ENCODE peak calls at places on chromosomes 11 and 22, in eight cellular contexts. One of them, this sample, is unnamed.

GRCh38 chr11:65503923-65504670 is 5.3 kb downstream of the MALAT1 start:
- DNase-seq in heart right ventricle: no peak
- DNase-seq in WERI-Rb-1: no peak
- DNase-seq in body of pancreas: no peak
- DNase-seq in fibroblast of lung: peak
- DNase-seq in breast epithelium: no peak
- DNase-seq in tibial artery: no peak
- DNase-seq in stomach: no peak
- DNase-seq in this sample: no peak

GRCh38 chr11:19253817-19254216 is 13.1 kb upstream of the E2F8 start:
- DNase-seq in heart right ventricle: no peak
- DNase-seq in WERI-Rb-1: no peak
- DNase-seq in body of pancreas: no peak
- DNase-seq in fibroblast of lung: no peak
- DNase-seq in breast epithelium: no peak
- DNase-seq in tibial artery: no peak
- DNase-seq in stomach: no peak
- DNase-seq in this sample: no peak

GRCh38 chr11:2156416-2157182 is 4.4 kb downstream of the INS start:
- DNase-seq in heart right ventricle: peak
- DNase-seq in WERI-Rb-1: peak
- DNase-seq in body of pancreas: peak
- DNase-seq in fibroblast of lung: peak
- DNase-seq in breast epithelium: peak
- DNase-seq in tibial artery: peak
- DNase-seq in stomach: peak
- DNase-seq in this sample: no peak

GRCh38 chr11:58254936-58255335 is 13.1 kb downstream of the OR10W1 start:
- DNase-seq in heart right ventricle: no peak
- DNase-seq in WERI-Rb-1: no peak
- DNase-seq in body of pancreas: no peak
- DNase-seq in fibroblast of lung: no peak
- DNase-seq in breast epithelium: no peak
- DNase-seq in tibial artery: no peak
- DNase-seq in stomach: no peak
- DNase-seq in this sample: no peak

GRCh38 chr22:45917146-45917545 is 59.8 kb downstream of the WNT7B start:
- DNase-seq in heart right ventricle: no peak
- DNase-seq in WERI-Rb-1: no peak
- DNase-seq in body of pancreas: peak
- DNase-seq in fibroblast of lung: no peak
- DNase-seq in breast epithelium: no peak
- DNase-seq in tibial artery: no peak
- DNase-seq in stomach: peak
- DNase-seq in this sample: no peak

GRCh38 chr11:62601114-62601363 is 626 bp downstream of the MTA2 start:
- DNase-seq in heart right ventricle: peak
- DNase-seq in WERI-Rb-1: no peak
- DNase-seq in body of pancreas: peak
- DNase-seq in fibroblast of lung: no peak
- DNase-seq in breast epithelium: no peak
- DNase-seq in tibial artery: peak
- DNase-seq in stomach: peak
- DNase-seq in this sample: no peak

GRCh38 chr11:26286472-26287066 is 45.4 kb upstream of the ANO3 start:
- DNase-seq in heart right ventricle: no peak
- DNase-seq in WERI-Rb-1: peak
- DNase-seq in body of pancreas: no peak
- DNase-seq in fibroblast of lung: peak
- DNase-seq in breast epithelium: no peak
- DNase-seq in tibial artery: no peak
- DNase-seq in stomach: no peak
- DNase-seq in this sample: no peak

GRCh38 chr22:38240734-38241252 is 32.0 kb downstream of the TMEM184B start:
- DNase-seq in heart right ventricle: no peak
- DNase-seq in WERI-Rb-1: no peak
- DNase-seq in body of pancreas: no peak
- DNase-seq in fibroblast of lung: peak
- DNase-seq in breast epithelium: no peak
- DNase-seq in tibial artery: no peak
- DNase-seq in stomach: peak
- DNase-seq in this sample: peak

DNA sequence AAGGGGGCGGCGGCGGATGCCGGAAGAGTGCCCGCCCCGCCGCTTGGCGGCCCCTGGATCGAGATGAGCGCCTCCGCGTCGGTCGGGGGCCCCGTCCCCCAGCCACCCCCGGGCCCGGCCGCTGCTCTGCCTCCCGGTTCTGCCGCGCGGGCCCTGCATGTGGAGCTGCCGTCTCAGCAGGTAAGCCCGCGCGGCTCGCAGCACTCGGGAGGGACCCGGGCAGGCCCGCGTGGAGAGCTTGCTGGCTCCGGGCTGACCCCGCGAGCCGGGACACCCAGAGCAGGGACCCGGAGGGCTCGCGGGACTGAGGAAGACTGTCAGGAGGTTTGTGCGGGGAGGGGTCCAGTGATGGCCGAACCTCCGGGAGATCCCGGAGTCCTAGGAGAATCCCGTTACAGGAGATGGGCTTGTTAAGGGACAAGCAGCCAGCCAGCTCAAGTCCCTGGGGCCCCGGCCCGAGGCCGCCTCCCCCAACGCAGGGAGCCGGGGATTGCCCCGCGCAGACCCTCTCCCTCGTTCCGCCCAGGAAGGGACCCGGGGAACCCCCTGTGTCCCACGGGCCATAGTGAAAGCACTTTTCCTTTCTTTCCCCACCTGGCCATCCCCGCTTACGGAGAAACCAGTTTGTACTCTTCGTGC is 454 bp downstream of the UVRAG start:
- DNase-seq in heart right ventricle: peak
- DNase-seq in WERI-Rb-1: no peak
- DNase-seq in body of pancreas: peak
- DNase-seq in fibroblast of lung: peak
- DNase-seq in breast epithelium: peak
- DNase-seq in tibial artery: peak
- DNase-seq in stomach: peak
- DNase-seq in this sample: no peak
- H3K27ac ChIP-seq in heart right ventricle: peak
- H3K27ac ChIP-seq in WERI-Rb-1: peak
- H3K27ac ChIP-seq in body of pancreas: peak
- H3K27ac ChIP-seq in fibroblast of lung: peak
- H3K27ac ChIP-seq in breast epithelium: peak
- H3K27ac ChIP-seq in tibial artery: peak
- H3K27ac ChIP-seq in stomach: peak
- H3K27ac ChIP-seq in this sample: peak

GRCh38 chr22:25123677-25124076 is 76.0 kb upstream of the CRYBB3 start:
- DNase-seq in heart right ventricle: no peak
- DNase-seq in WERI-Rb-1: no peak
- DNase-seq in body of pancreas: no peak
- DNase-seq in fibroblast of lung: no peak
- DNase-seq in breast epithelium: no peak
- DNase-seq in tibial artery: no peak
- DNase-seq in stomach: no peak
- DNase-seq in this sample: no peak

GRCh38 chr22:25126510-25126909 is 73.1 kb upstream of the CRYBB3 start:
- DNase-seq in heart right ventricle: no peak
- DNase-seq in WERI-Rb-1: no peak
- DNase-seq in body of pancreas: no peak
- DNase-seq in fibroblast of lung: no peak
- DNase-seq in breast epithelium: no peak
- DNase-seq in tibial artery: no peak
- DNase-seq in stomach: no peak
- DNase-seq in this sample: no peak

GRCh38 chr22:25125693-25126357 is 73.8 kb upstream of the CRYBB3 start:
- DNase-seq in heart right ventricle: no peak
- DNase-seq in WERI-Rb-1: no peak
- DNase-seq in body of pancreas: no peak
- DNase-seq in fibroblast of lung: no peak
- DNase-seq in breast epithelium: no peak
- DNase-seq in tibial artery: no peak
- DNase-seq in stomach: no peak
- DNase-seq in this sample: no peak

GRCh38 chr22:25130462-25130861 is 69.2 kb upstream of the CRYBB3 start:
- DNase-seq in heart right ventricle: no peak
- DNase-seq in WERI-Rb-1: no peak
- DNase-seq in body of pancreas: no peak
- DNase-seq in fibroblast of lung: no peak
- DNase-seq in breast epithelium: no peak
- DNase-seq in tibial artery: no peak
- DNase-seq in stomach: no peak
- DNase-seq in this sample: no peak

DNA sequence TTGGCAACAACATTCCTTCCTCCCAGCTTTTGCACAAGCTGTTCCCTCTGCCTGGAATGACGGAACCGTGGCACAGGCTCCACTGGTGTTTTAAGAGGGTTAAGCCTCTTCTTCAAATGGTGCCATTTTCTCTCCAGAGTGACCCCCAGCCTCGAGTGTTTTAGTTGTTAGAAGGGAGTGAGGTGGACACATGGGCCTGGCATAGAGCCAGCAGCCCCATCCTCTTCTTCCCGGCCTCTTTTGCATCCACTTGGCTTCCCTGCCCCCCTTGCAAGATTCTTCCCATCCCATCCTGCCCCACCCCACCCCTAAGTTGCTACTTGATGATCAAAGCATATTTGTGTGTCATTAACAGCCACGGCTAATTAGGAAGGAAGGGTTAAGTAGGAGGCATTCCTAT is 72.4 kb upstream of the CRYBB3 start:
- DNase-seq in heart right ventricle: no peak
- DNase-seq in WERI-Rb-1: no peak
- DNase-seq in body of pancreas: no peak
- DNase-seq in fibroblast of lung: no peak
- DNase-seq in breast epithelium: no peak
- DNase-seq in tibial artery: no peak
- DNase-seq in stomach: no peak
- DNase-seq in this sample: no peak
- H3K27ac ChIP-seq in heart right ventricle: no peak
- H3K27ac ChIP-seq in WERI-Rb-1: no peak
- H3K27ac ChIP-seq in body of pancreas: no peak
- H3K27ac ChIP-seq in fibroblast of lung: no peak
- H3K27ac ChIP-seq in breast epithelium: peak
- H3K27ac ChIP-seq in tibial artery: no peak
- H3K27ac ChIP-seq in stomach: no peak
- H3K27ac ChIP-seq in this sample: no peak

DNA sequence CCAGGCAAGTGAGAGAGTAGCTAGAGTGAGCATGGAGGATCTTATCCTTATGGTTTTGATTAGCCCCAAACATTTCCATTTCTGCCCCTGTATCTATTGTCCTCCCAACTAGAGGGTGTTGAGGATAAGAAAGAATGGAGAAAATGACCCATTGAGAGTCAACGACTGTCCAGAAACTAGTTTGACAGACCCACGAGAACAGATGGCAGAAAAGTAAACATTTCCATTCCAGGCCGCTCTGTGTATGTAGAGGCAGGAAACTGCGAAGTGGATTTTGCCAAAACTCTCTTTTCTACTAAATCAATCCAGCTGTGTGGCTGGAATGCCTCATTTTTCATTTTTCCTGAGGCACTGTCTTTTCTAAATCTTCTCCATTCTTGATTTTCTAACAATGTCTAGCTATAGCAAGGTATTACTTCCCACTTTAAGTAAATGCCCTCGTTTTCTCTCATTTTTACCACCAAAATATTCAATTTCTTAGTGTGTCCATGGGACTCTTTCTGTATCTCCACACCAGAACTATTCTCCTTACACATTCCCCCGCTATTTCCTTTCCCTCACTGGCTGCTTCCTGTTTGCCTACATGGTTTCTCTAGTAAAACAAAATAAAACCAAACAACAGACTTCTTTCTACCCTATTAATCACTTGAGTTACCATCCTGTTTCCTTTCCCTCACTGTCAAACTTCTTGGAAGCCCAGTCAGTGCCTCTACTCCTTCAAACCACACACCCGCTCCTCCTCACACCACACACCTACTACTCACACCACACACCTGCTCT is 5.5 kb upstream of the MMP8 start:
- DNase-seq in heart right ventricle: no peak
- DNase-seq in WERI-Rb-1: no peak
- DNase-seq in body of pancreas: no peak
- DNase-seq in fibroblast of lung: peak
- DNase-seq in breast epithelium: no peak
- DNase-seq in tibial artery: no peak
- DNase-seq in stomach: no peak
- DNase-seq in this sample: no peak
- H3K27ac ChIP-seq in heart right ventricle: no peak
- H3K27ac ChIP-seq in WERI-Rb-1: no peak
- H3K27ac ChIP-seq in body of pancreas: no peak
- H3K27ac ChIP-seq in fibroblast of lung: peak
- H3K27ac ChIP-seq in breast epithelium: no peak
- H3K27ac ChIP-seq in tibial artery: no peak
- H3K27ac ChIP-seq in stomach: no peak
- H3K27ac ChIP-seq in this sample: no peak

GRCh38 chr11:35168606-35169200 is 29.7 kb downstream of the CD44 start:
- DNase-seq in heart right ventricle: no peak
- DNase-seq in WERI-Rb-1: no peak
- DNase-seq in body of pancreas: no peak
- DNase-seq in fibroblast of lung: no peak
- DNase-seq in breast epithelium: no peak
- DNase-seq in tibial artery: no peak
- DNase-seq in stomach: no peak
- DNase-seq in this sample: no peak

GRCh38 chr11:35165416-35166368 is 26.7 kb downstream of the CD44 start:
- DNase-seq in heart right ventricle: peak
- DNase-seq in WERI-Rb-1: peak
- DNase-seq in body of pancreas: no peak
- DNase-seq in fibroblast of lung: peak
- DNase-seq in breast epithelium: no peak
- DNase-seq in tibial artery: peak
- DNase-seq in stomach: peak
- DNase-seq in this sample: no peak

GRCh38 chr11:35163707-35164496 is 24.9 kb downstream of the CD44 start:
- DNase-seq in heart right ventricle: no peak
- DNase-seq in WERI-Rb-1: peak
- DNase-seq in body of pancreas: no peak
- DNase-seq in fibroblast of lung: no peak
- DNase-seq in breast epithelium: no peak
- DNase-seq in tibial artery: no peak
- DNase-seq in stomach: no peak
- DNase-seq in this sample: no peak

GRCh38 chr11:35167451-35167954 is 28.5 kb downstream of the CD44 start:
- DNase-seq in heart right ventricle: no peak
- DNase-seq in WERI-Rb-1: no peak
- DNase-seq in body of pancreas: no peak
- DNase-seq in fibroblast of lung: peak
- DNase-seq in breast epithelium: no peak
- DNase-seq in tibial artery: peak
- DNase-seq in stomach: no peak
- DNase-seq in this sample: no peak

DNA sequence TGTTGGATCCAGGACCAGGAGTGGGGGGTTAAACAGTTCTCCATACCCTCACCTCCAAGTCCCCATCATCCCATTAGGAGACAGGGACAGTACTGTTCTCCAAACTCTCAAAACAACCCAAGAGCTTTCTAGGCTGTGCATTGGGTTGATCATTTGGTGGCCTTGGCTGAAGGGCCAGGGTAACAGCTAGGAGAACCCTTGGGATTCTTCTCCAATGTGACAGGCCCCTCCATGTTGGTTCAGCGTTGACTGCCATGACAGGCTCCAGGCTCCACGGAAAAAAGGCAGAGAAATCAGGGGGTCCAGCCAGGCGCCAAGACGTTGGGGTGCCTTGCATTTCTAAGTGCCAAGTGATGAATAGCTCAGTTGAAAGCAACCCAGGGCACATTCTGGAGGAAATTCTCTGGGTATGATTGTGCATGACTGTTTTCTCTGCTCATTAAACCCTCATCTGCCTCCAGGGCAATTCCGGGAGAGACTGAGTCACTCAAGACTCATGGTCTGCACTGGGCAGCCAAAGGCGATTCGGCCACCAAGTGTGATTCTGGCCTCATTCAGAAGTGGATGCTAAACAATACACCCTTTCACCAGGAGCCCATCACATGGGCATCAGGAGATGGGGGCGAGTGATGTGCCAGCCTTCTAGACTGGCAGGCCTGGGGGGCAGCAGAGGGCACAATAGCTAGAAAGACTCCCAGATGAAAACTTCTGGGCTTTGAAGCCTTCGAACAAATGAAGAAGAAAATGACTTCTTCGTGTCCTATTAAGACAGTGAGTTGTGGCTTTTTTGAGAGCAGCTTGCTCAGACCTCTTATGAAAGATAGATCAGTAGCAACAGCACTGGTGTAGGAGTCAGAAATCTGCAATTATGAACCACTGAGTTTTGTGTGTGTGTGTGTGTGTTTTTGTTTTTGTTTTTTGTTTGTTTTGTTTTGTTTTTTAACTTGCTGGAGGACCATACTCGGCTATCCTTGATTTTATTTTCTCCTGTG is 27.7 kb downstream of the CD44 start:
- DNase-seq in heart right ventricle: no peak
- DNase-seq in WERI-Rb-1: no peak
- DNase-seq in body of pancreas: no peak
- DNase-seq in fibroblast of lung: peak
- DNase-seq in breast epithelium: no peak
- DNase-seq in tibial artery: peak
- DNase-seq in stomach: no peak
- DNase-seq in this sample: peak
- H3K27ac ChIP-seq in heart right ventricle: peak
- H3K27ac ChIP-seq in WERI-Rb-1: no peak
- H3K27ac ChIP-seq in body of pancreas: peak
- H3K27ac ChIP-seq in fibroblast of lung: peak
- H3K27ac ChIP-seq in breast epithelium: peak
- H3K27ac ChIP-seq in tibial artery: peak
- H3K27ac ChIP-seq in stomach: peak
- H3K27ac ChIP-seq in this sample: peak

This sample was measured in substantia nigra.